ENCODE peak calls at places on chromosomes 5 and 9, in nine cellular contexts. Q is SK-N-SH; C is MM.1S; E is tibial nerve; X is CD8-positive, alpha-beta T cell; R is WERI-Rb-1; U is mammary epithelial cell; O is heart right ventricle; N is tibial artery. D is an unnamed sample.

GRCh38 chr5:84602371-84602771 is 217.7 kb upstream of the EDIL3 start:
- DNase-seq in Q (no peak), C (no peak), E (no peak), X (no peak), R (no peak), U (peak; percentile 26), O (no peak), N (no peak), D (no peak)

GRCh38 chr9:34143116-34143515 is 16.6 kb upstream of the DCAF12 start:
- DNase-seq in Q (no peak), C (no peak), E (no peak), X (no peak), R (no peak), U (no peak), O (no peak), N (no peak), D (no peak)

GRCh38 chr9:129889461-129889935 is 54.2 kb downstream of the USP20 start:
- DNase-seq in Q (no peak), C (no peak), E (no peak), X (no peak), R (no peak), U (no peak), O (no peak), N (no peak), D (no peak)

GRCh38 chr9:80556631-80557030 is 984.9 kb downstream of the TLE4 start:
- DNase-seq in Q (no peak), C (no peak), E (no peak), X (no peak), R (no peak), U (peak; percentile 23), O (no peak), N (no peak), D (no peak)

GRCh38 chr5:62578540-62578939 is at the start of gene LRRC70:
- DNase-seq in Q (no peak), C (peak; percentile 94), E (no peak), X (no peak), R (no peak), U (no peak), O (no peak), N (no peak), D (peak; percentile 20)

GRCh38 chr5:8848997-8849585 is 696.8 kb downstream of the SEMA5A start:
- DNase-seq in Q (no peak), C (no peak), E (no peak), X (no peak), R (no peak), U (peak; percentile 75), O (no peak), N (no peak), D (no peak)

GRCh38 chr9:115883467-115884329 is 269.9 kb upstream of the PAPPA start:
- DNase-seq in Q (peak; percentile 19), C (peak; percentile 11), E (no peak), X (no peak), R (peak; percentile 72), U (peak; percentile 66), O (no peak), N (no peak), D (no peak)

GRCh38 chr9:135381911-135382310 is 97.7 kb upstream of the PPP1R26 start:
- DNase-seq in Q (no peak), C (no peak), E (no peak), X (no peak), R (no peak), U (no peak), O (no peak), N (no peak), D (no peak)

GRCh38 chr5:133786432-133786831 is 174.1 kb upstream of the FSTL4 start:
- DNase-seq in Q (no peak), C (no peak), E (no peak), X (no peak), R (no peak), U (no peak), O (no peak), N (no peak), D (no peak)

GRCh38 chr5:55853818-55854217 is 2.7 kb downstream of the IL31RA start:
- DNase-seq in Q (no peak), C (no peak), E (no peak), X (no peak), R (no peak), U (no peak), O (no peak), N (no peak), D (no peak)

GRCh38 chr5:93894471-93895354 is 153.3 kb upstream of the POU5F2 start:
- DNase-seq in Q (peak; percentile 4), C (no peak), E (no peak), X (no peak), R (no peak), U (no peak), O (no peak), N (no peak), D (no peak)

GRCh38 chr5:134143431-134143830 is 28.9 kb downstream of the TCF7 start:
- DNase-seq in Q (no peak), C (no peak), E (no peak), X (no peak), R (peak; percentile 3), U (no peak), O (no peak), N (no peak), D (no peak)

GRCh38 chr9:75123696-75124095 is 35.4 kb downstream of the OSTF1 start:
- DNase-seq in Q (no peak), C (no peak), E (no peak), X (no peak), R (no peak), U (no peak), O (no peak), N (no peak), D (no peak)
- H3K4me3 ChIP-seq in Q (no peak overlapping the region), C (no peak overlapping the region), E (no peak overlapping the region), X (no peak overlapping the region), R (no peak overlapping the region), U (no peak overlapping the region), O (no peak overlapping the region), N (no peak overlapping the region), D (no peak overlapping the region)

GRCh38 chr9:127785023-127785932 is 556 bp upstream of the CDK9 start:
- DNase-seq in Q (peak; percentile 97), C (peak; percentile 84), E (peak; percentile 77), X (peak; percentile 89), R (peak; percentile 94), U (peak; percentile 74), O (peak; percentile 92), N (peak; percentile 81), D (peak; percentile 91)

GRCh38 chr9:127785933-127786772 is at the start of gene CDK9:
- DNase-seq in Q (peak; percentile 98), C (peak; percentile 92), E (peak; percentile 81), X (peak; percentile 92), R (peak; percentile 97), U (peak; percentile 84), O (peak; percentile 92), N (peak; percentile 89), D (peak; percentile 93)

GRCh38 chr9:127788337-127789011 is 2.6 kb downstream of the CDK9 start:
- DNase-seq in Q (no peak), C (peak; percentile 43), E (no peak), X (no peak), R (no peak), U (peak; percentile 46), O (no peak), N (no peak), D (no peak)

GRCh38 chr9:127789179-127789578 is 3.3 kb downstream of the CDK9 start:
- DNase-seq in Q (no peak), C (no peak), E (no peak), X (no peak), R (no peak), U (no peak), O (no peak), N (no peak), D (no peak)

GRCh38 chr9:127786773-127787123 is 914 bp downstream of the CDK9 start:
- DNase-seq in Q (no peak), C (no peak), E (no peak), X (no peak), R (no peak), U (no peak), O (no peak), N (no peak), D (no peak)
- TF ChIP-seq CTCF in Q (peak; percentile 66), C (peak; percentile 49), E (no peak), X (peak; percentile 66), R (no peak), U (peak; percentile 36), O (peak; percentile 16), N (peak; percentile 26), D (peak; percentile 33)

DNA sequence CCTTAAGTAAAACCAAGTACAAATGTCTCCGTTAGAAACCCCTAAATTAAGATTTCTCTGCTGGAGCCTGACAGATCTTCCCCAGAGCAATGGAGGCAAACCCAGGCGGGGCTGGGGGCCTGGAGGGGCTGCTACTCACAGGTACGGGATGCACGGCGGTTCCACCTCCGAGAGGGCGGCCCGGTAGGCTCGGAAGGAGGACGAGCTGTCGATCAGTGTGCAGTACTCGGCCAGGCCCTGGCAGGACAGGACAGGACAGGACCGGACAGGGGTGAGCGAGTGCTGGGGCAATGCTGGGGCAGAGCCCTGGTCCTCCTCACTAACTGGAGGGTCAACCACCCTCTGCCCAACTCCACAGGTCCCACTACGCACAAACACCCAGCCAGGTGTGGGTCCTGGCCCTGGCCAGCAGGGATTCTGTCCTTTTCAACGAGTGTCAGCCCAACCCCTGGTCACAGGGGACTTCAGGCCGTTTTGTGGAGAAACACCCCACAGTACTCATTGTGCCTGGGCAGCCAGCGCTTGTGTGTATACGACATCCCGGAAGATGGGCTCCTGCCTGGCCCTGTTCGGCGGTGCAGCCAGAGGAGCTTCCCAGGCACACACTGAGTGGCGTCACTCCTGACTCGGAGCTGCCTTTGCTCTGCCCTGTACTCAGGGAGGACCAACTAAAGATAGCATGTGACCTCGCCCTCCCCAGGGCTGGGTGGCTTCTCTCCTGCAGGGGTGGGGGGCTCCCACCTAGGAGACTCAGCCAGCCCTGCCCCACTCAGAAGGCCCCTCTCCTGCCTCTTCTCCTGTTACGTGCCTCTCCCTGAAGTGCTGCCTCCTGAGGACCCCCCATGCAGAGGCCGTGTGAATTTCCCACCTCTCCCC is 37.4 kb downstream of the PRRT1B start:
- DNase-seq in Q (no peak), C (no peak), E (no peak), X (no peak), R (no peak), U (no peak), O (no peak), N (no peak), D (no peak)
- H3K36me3 ChIP-seq in Q (peaks cover 39% of the 10 kb centered on the region), C (peaks cover 3% of the 10 kb centered on the region), E (peaks cover 90% of the 10 kb centered on the region), X (peaks cover 10% of the 10 kb centered on the region), R (peaks cover 74% of the 10 kb centered on the region), U (peaks cover 10% of the 10 kb centered on the region), O (peaks cover 86% of the 10 kb centered on the region), N (peaks cover 87% of the 10 kb centered on the region), D (peaks cover 67% of the 10 kb centered on the region)

GRCh38 chr5:150508021-150508640 is at the start of gene NDST1:
- DNase-seq in Q (no peak), C (no peak), E (no peak), X (no peak), R (peak; percentile 37), U (no peak), O (no peak), N (no peak), D (no peak)

GRCh38 chr5:150509992-150510391 is 2.1 kb downstream of the NDST1 start:
- DNase-seq in Q (no peak), C (no peak), E (no peak), X (no peak), R (no peak), U (no peak), O (no peak), N (no peak), D (no peak)

GRCh38 chr5:150510460-150511263 is 2.7 kb downstream of the NDST1 start:
- DNase-seq in Q (peak; percentile 44), C (no peak), E (no peak), X (no peak), R (no peak), U (no peak), O (no peak), N (no peak), D (no peak)

GRCh38 chr5:150507283-150508020 is 479 bp upstream of the NDST1 start:
- DNase-seq in Q (no peak), C (no peak), E (no peak), X (no peak), R (no peak), U (no peak), O (no peak), N (no peak), D (no peak)

GRCh38 chr5:150508828-150509227 is 897 bp downstream of the NDST1 start:
- DNase-seq in Q (no peak), C (no peak), E (no peak), X (no peak), R (no peak), U (no peak), O (no peak), N (no peak), D (no peak)
- H3K4me3 ChIP-seq in Q (no peak overlapping the region), C (no peak overlapping the region), E (no peak overlapping the region), X (no peak overlapping the region), R (no peak overlapping the region), U (no peak overlapping the region), O (no peak overlapping the region), N (peak overlapping the region; percentile 3), D (no peak overlapping the region)

D was measured in GM06990.